ENCODE peak calls at places on chromosome 10, in eight cellular contexts. J is colonic mucosa, G is heart left ventricle, R is right cardiac atrium, I is lower lobe of right lung, Y is left lung, Q is suprapubic skin, L is PC-3. M is an unnamed sample. For H3K4me1, the result is how much of the 10 kb centered on the place peaks cover.

GRCh38 chr10:80288849-80289248 is 609 bp downstream of the MAT1A start:
- DNase-seq in J (no peak), G (no peak), R (no peak), I (no peak), Y (no peak), Q (no peak), L (no peak), M (no peak)

GRCh38 chr10:70856454-70856853 is 31.9 kb downstream of the PCBD1 start:
- DNase-seq in J (no peak), G (no peak), R (no peak), I (no peak), Y (peak), Q (no peak), L (no peak), M (no peak)

GRCh38 chr10:132836832-132837540 is 51.0 kb upstream of the NKX6-2 start:
- DNase-seq in J (no peak), G (no peak), R (no peak), I (no peak), Y (no peak), Q (peak), L (peak), M (peak)

GRCh38 chr10:43574035-43574892 is at the start of gene ZNF239:
- DNase-seq in J (peak), G (peak), R (peak), I (peak), Y (peak), Q (peak), L (peak), M (peak)

GRCh38 chr10:11546581-11546980 is 64.9 kb downstream of the USP6NL start:
- DNase-seq in J (no peak), G (no peak), R (no peak), I (no peak), Y (no peak), Q (no peak), L (peak), M (no peak)

GRCh38 chr10:29163746-29164145 is 125.1 kb upstream of the LYZL1 start:
- DNase-seq in J (no peak), G (peak), R (no peak), I (no peak), Y (no peak), Q (no peak), L (peak), M (no peak)

GRCh38 chr10:34732926-34733325 is 82.2 kb downstream of the PARD3 start:
- DNase-seq in J (no peak), G (no peak), R (no peak), I (no peak), Y (no peak), Q (no peak), L (peak), M (peak)

GRCh38 chr10:43943825-43944360 is 295.2 kb upstream of the ZNF32 start:
- DNase-seq in J (no peak), G (peak), R (no peak), I (no peak), Y (no peak), Q (peak), L (no peak), M (no peak)

GRCh38 chr10:63819753-63820347 is 298.6 kb downstream of the REEP3 start:
- DNase-seq in J (peak), G (peak), R (peak), I (peak), Y (peak), Q (peak), L (peak), M (peak)

GRCh38 chr10:102645741-102646609 is 1.7 kb downstream of the TRIM8 start:
- DNase-seq in J (peak), G (peak), R (peak), I (peak), Y (peak), Q (peak), L (peak), M (peak)

GRCh38 chr10:36670616-36671402 is 454.6 kb upstream of the ANKRD30A start:
- DNase-seq in J (no peak), G (no peak), R (no peak), I (no peak), Y (no peak), Q (no peak), L (peak), M (no peak)

GRCh38 chr10:59470570-59470969 is 108.2 kb upstream of the FAM13C start:
- DNase-seq in J (no peak), G (no peak), R (no peak), I (no peak), Y (no peak), Q (no peak), L (peak), M (no peak)

GRCh38 chr10:1474376-1475094 is 262.8 kb downstream of the ADARB2 start:
- DNase-seq in J (no peak), G (no peak), R (no peak), I (no peak), Y (no peak), Q (no peak), L (no peak), M (no peak)

GRCh38 chr10:48497965-48498770 is 106.7 kb downstream of the ARHGAP22 start:
- DNase-seq in J (peak), G (no peak), R (no peak), I (no peak), Y (no peak), Q (no peak), L (no peak), M (no peak)

GRCh38 chr10:89278034-89278535 is 23.8 kb upstream of the IFIT2 start:
- DNase-seq in J (peak), G (peak), R (no peak), I (no peak), Y (no peak), Q (peak), L (peak), M (no peak)

GRCh38 chr10:33026422-33026821 is 68.4 kb upstream of the ITGB1 start:
- DNase-seq in J (no peak), G (no peak), R (no peak), I (no peak), Y (no peak), Q (no peak), L (no peak), M (no peak)

GRCh38 chr10:96830511-96831199 is 1.4 kb upstream of the LCOR start:
- DNase-seq in J (peak), G (peak), R (peak), I (no peak), Y (no peak), Q (no peak), L (peak), M (peak)

GRCh38 chr10:96832721-96833219 is 672 bp downstream of the LCOR start:
- DNase-seq in J (peak), G (peak), R (peak), I (peak), Y (peak), Q (peak), L (peak), M (peak)

GRCh38 chr10:96831200-96831866 is 765 bp upstream of the LCOR start:
- DNase-seq in J (no peak), G (no peak), R (no peak), I (no peak), Y (no peak), Q (no peak), L (no peak), M (peak)

GRCh38 chr10:96833220-96834001 is 1.3 kb downstream of the LCOR start:
- DNase-seq in J (peak), G (peak), R (peak), I (no peak), Y (peak), Q (peak), L (no peak), M (peak)

DNA sequence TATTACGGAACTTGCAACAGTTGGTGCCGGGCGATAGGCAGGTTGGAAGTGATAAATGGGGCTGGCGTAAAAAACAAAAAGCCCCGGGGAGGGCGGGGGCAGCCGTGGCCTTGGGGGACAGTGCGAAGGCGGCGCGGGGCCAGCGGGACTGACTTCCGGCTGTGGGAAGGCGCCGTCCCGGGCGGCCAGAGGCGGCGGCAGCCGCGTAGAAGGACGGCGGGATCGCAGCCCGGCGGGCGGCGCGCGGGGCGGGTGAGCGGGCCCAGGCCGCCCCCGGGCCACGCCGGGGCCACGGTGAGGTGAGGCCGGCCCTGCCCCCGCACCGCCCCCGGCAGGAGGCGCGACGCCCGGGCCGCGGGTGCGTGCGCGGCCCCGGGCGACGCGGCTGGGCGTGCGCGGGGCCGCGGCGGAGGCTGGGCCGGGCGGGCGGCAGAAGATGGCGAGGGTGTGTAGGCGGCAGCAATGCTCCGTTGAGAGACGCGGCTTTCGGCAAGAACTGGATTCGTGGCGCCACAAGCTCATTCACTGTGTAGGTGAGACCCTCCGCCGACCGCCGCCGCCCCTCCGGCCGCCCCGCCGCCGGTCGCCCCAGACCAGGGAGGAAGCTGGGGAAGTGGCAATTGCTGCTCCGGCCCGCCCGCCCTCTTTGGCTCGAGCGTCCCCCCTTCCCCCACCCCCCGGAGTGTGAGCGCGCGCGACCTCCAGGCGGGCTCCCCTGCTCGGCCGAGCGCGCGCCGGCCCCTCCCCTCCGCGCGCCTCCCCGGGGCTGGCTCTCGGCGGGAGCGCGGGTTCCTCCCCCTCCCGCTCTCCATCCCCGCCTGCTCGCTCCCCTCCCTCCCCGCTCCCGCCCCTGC is at the start of gene LCOR:
- DNase-seq in J (peak), G (peak), R (peak), I (peak), Y (peak), Q (peak), L (peak), M (peak)
- H3K4me1 ChIP-seq in J (under half), G (half or more), R (under half), I (under half), Y (under half), Q (under half), L (under half), M (under half)

GRCh38 chr10:78427497-78428031 is 393.9 kb downstream of the RPS24 start:
- DNase-seq in J (no peak), G (no peak), R (no peak), I (no peak), Y (no peak), Q (no peak), L (no peak), M (no peak)
- H3K27ac ChIP-seq in J (no peak), G (no peak), R (no peak), I (no peak), Y (no peak), Q (no peak), L (no peak), M (no peak)

DNA sequence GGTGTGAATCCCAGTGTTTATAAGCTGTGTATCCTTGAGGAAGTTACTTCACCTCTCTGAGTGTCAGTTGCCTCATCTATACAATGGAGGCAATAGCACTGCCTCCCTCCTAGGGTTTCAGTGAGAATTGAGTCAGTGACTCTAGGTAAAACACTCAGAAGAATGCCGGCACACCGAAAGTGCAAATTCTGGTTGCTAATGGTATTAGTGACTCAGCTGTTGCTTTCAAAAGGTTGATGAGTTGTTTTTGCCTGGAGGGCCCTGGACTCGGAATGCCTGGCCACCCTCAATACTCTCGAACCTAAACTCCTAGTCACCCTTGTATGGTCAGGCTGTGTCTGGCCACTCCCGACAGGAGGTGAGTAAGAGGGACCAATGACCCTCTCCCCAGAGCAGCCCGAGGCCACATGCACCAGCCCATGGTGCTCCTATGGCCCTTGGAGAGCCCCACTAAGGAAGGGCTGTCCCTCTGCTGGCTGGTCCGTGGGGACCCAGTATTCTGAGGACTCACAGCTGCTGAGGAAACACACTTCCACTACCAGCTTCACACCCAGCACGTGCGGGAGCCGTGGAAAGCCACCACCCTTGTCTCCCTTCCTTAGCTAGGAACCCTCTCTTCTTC is 60.2 kb downstream of the CALML3 start:
- DNase-seq in J (no peak), G (no peak), R (no peak), I (peak), Y (peak), Q (no peak), L (peak), M (no peak)
- H3K4me1 ChIP-seq in J (under half), G (under half), R (under half), I (under half), Y (under half), Q (under half), L (under half), M (under half)

GRCh38 chr10:101041252-101041761 is 10.3 kb downstream of the SFXN3 start:
- DNase-seq in J (peak), G (peak), R (peak), I (peak), Y (peak), Q (peak), L (peak), M (peak)
- H3K27ac ChIP-seq in J (no peak), G (no peak), R (no peak), I (peak), Y (no peak), Q (no peak), L (no peak), M (no peak)

GRCh38 chr10:6045600-6046457 is 16.3 kb downstream of the IL2RA start:
- DNase-seq in J (peak), G (no peak), R (no peak), I (no peak), Y (no peak), Q (no peak), L (no peak), M (no peak)
- H3K4me1 ChIP-seq in J (under half), G (under half), R (under half), I (under half), Y (under half), Q (under half), L (under half), M (under half)

M was measured in osteoblast.